ENCODE peak calls at places on chromosomes 11 and 22, in nine cellular contexts. P, B, K, U, R, N, X, G and E are unnamed samples.

GRCh38 chr11:92284558-92284957 is 59.9 kb downstream of the FAT3 start:
- DNase-seq in N (no peak), P (no peak), U (no peak), B (no peak), G (no peak), X (no peak), R (no peak), K (no peak), E (no peak)

GRCh38 chr11:78181155-78181554 is 7.3 kb downstream of the KCTD21 start:
- DNase-seq in R (no peak), K (no peak), G (no peak), P (no peak), B (no peak), X (no peak), U (no peak), N (no peak), E (peak; percentile 17)

GRCh38 chr22:31933816-31934482 is 10.4 kb upstream of the YWHAH start:
- DNase-seq in G (no peak), K (no peak), B (no peak), P (no peak), U (no peak), R (no peak), X (no peak), N (no peak), E (no peak)

GRCh38 chr22:39279170-39279850 is 34.5 kb upstream of the PDGFB start:
- DNase-seq in K (no peak), X (no peak), U (no peak), G (no peak), R (no peak), B (no peak), N (no peak), P (no peak), E (no peak)

GRCh38 chr11:20754957-20755356 is 85.6 kb downstream of the NELL1 start:
- DNase-seq in B (peak; percentile 1), N (no peak), U (no peak), P (no peak), K (no peak), G (peak; percentile 5), R (no peak), X (no peak), E (no peak)

GRCh38 chr11:70517996-70518907 is 119.9 kb downstream of the CTTN start:
- DNase-seq in K (no peak), R (no peak), P (no peak), X (no peak), B (no peak), N (peak; percentile 27), G (peak; percentile 97), U (no peak), E (no peak)

GRCh38 chr11:31102316-31102715 is 267.2 kb downstream of the DCDC1 start:
- DNase-seq in X (no peak), G (no peak), P (no peak), K (no peak), R (no peak), U (no peak), N (no peak), B (no peak), E (no peak)

GRCh38 chr11:128365044-128365443 is 222.3 kb downstream of the ETS1 start:
- DNase-seq in P (no peak), B (no peak), G (peak; percentile 13), U (no peak), R (no peak), K (no peak), X (no peak), N (no peak), E (no peak)

GRCh38 chr22:25627271-25627848 is 62.9 kb downstream of the GRK3 start:
- DNase-seq in B (no peak), X (no peak), N (no peak), U (no peak), P (no peak), R (no peak), G (no peak), K (no peak), E (no peak)

GRCh38 chr11:2782769-2783168 is 83.0 kb upstream of the KCNQ1OT1 start:
- DNase-seq in X (no peak), K (no peak), G (no peak), R (no peak), N (no peak), P (no peak), U (no peak), B (no peak), E (no peak)

GRCh38 chr22:23054531-23055257 is 15.6 kb upstream of the GNAZ start:
- DNase-seq in K (no peak), B (no peak), R (no peak), N (no peak), G (no peak), X (no peak), P (no peak), U (no peak), E (no peak)

GRCh38 chr11:10272132-10272531 is 21.9 kb downstream of the SBF2 start:
- DNase-seq in B (no peak), N (no peak), R (no peak), U (no peak), P (no peak), K (no peak), G (no peak), X (no peak), E (no peak)

GRCh38 chr22:22348127-22348814 is 103.7 kb downstream of the VPREB1 start:
- DNase-seq in X (no peak), R (no peak), G (peak; percentile 52), U (no peak), P (no peak), N (no peak), B (no peak), K (no peak), E (no peak)

GRCh38 chr22:21447694-21448402 is 19.3 kb upstream of the TMEM191C start:
- DNase-seq in N (no peak), P (no peak), U (no peak), G (peak; percentile 64), K (no peak), B (no peak), X (no peak), R (no peak), E (no peak)

GRCh38 chr11:125072210-125072960 is 9.3 kb downstream of the SLC37A2 start:
- DNase-seq in P (no peak), B (peak; percentile 72), U (no peak), N (no peak), G (no peak), X (peak; percentile 20), R (no peak), K (peak; percentile 58), E (peak; percentile 73)

GRCh38 chr11:914747-915493 is 4.3 kb upstream of the CHID1 start:
- DNase-seq in G (no peak), R (no peak), B (no peak), X (no peak), N (no peak), U (no peak), P (no peak), K (peak; percentile 45), E (no peak)

GRCh38 chr22:20571531-20572007 is 64.2 kb downstream of the MED15 start:
- DNase-seq in G (peak; percentile 67), B (no peak), P (peak; percentile 52), X (no peak), R (no peak), K (peak; percentile 45), N (no peak), U (no peak), E (no peak)

GRCh38 chr11:62401781-62402180 is 17.1 kb upstream of the SCGB1A1 start:
- DNase-seq in K (no peak), X (no peak), N (no peak), R (no peak), B (no peak), U (no peak), G (no peak), P (no peak), E (no peak)

GRCh38 chr11:1262172-1263006 is 39.5 kb downstream of the MUC5B start:
- DNase-seq in U (peak; percentile 67), G (peak; percentile 89), B (peak; percentile 83), K (peak; percentile 96), R (peak; percentile 58), X (peak; percentile 85), P (peak; percentile 77), N (peak; percentile 74), E (peak; percentile 48)

GRCh38 chr11:37811349-37811748 is 1213.3 kb upstream of the RAG2 start:
- DNase-seq in N (no peak), U (no peak), P (no peak), R (no peak), B (no peak), K (no peak), X (no peak), G (no peak), E (no peak)

GRCh38 chr11:112229746-112230433 is 3.7 kb downstream of the PTS start:
- DNase-seq in N (no peak), K (no peak), U (no peak), R (no peak), X (no peak), P (no peak), G (no peak), B (no peak), E (no peak)

GRCh38 chr11:45933846-45934579 is 11.6 kb downstream of the LARGE2 start:
- DNase-seq in G (no peak), B (no peak), X (no peak), P (no peak), U (no peak), R (no peak), K (no peak), N (no peak), E (no peak)

GRCh38 chr22:50672471-50673230 is at the start of gene SHANK3:
- DNase-seq in P (no peak), B (no peak), K (no peak), R (no peak), U (no peak), N (no peak), X (no peak), G (no peak), E (no peak)

GRCh38 chr22:37186228-37186996 is 1.6 kb downstream of the C1QTNF6 start:
- DNase-seq in X (no peak), U (no peak), G (peak; percentile 90), B (peak; percentile 38), N (no peak), P (no peak), R (peak; percentile 21), K (no peak), E (no peak)

GRCh38 chr11:72439455-72439854 is 5.1 kb upstream of the CLPB start:
- DNase-seq in B (no peak), U (no peak), P (no peak), K (no peak), N (no peak), R (no peak), X (no peak), G (peak; percentile 59), E (no peak)